ENCODE peak calls at places on chromosomes 5 and 9, in four cellular contexts. J, D, L and W are unnamed samples.

GRCh38 chr5:16304846-16305245 is 125.3 kb upstream of the MARCHF11 start:
- DNase-seq in J (peak), D (no peak), L (no peak), W (no peak)

GRCh38 chr9:109794361-109795012 is 14.5 kb downstream of the PALM2AKAP2 start:
- DNase-seq in J (no peak), D (no peak), L (no peak), W (no peak)

GRCh38 chr5:151101151-151101550 is 20.3 kb upstream of the TNIP1 start:
- DNase-seq in J (no peak), D (peak), L (no peak), W (no peak)

GRCh38 chr9:304519-305185 is 90.0 kb downstream of the DOCK8 start:
- DNase-seq in J (no peak), D (no peak), L (no peak), W (no peak)

GRCh38 chr9:100601216-100601615 is 23.3 kb downstream of the CAVIN4 start:
- DNase-seq in J (peak), D (peak), L (no peak), W (no peak)

GRCh38 chr5:133969654-133970324 is 1.4 kb upstream of the C5orf15 start:
- DNase-seq in J (peak), D (no peak), L (no peak), W (no peak)

GRCh38 chr9:135343733-135344522 is 135.7 kb upstream of the PPP1R26 start:
- DNase-seq in J (peak), D (peak), L (peak), W (peak)

GRCh38 chr9:93451762-93452709 is 551 bp downstream of the FAM120A start:
- DNase-seq in J (peak), D (peak), L (peak), W (peak)

GRCh38 chr5:123091258-123091987 is 2.4 kb downstream of the PRDM6 start:
- DNase-seq in J (peak), D (no peak), L (no peak), W (no peak)

GRCh38 chr9:134606951-134607733 is 34.5 kb upstream of the COL5A1 start:
- DNase-seq in J (peak), D (peak), L (peak), W (no peak)

GRCh38 chr5:170218730-170219129 is 14.1 kb upstream of the C5orf58 start:
- DNase-seq in J (no peak), D (no peak), L (no peak), W (no peak)

GRCh38 chr5:170211575-170212334 is 21.0 kb upstream of the C5orf58 start:
- DNase-seq in J (no peak), D (no peak), L (no peak), W (no peak)

GRCh38 chr5:170220196-170220595 is 12.6 kb upstream of the C5orf58 start:
- DNase-seq in J (no peak), D (no peak), L (no peak), W (no peak)

GRCh38 chr5:170219615-170220014 is 13.2 kb upstream of the C5orf58 start:
- DNase-seq in J (peak), D (no peak), L (no peak), W (no peak)

DNA sequence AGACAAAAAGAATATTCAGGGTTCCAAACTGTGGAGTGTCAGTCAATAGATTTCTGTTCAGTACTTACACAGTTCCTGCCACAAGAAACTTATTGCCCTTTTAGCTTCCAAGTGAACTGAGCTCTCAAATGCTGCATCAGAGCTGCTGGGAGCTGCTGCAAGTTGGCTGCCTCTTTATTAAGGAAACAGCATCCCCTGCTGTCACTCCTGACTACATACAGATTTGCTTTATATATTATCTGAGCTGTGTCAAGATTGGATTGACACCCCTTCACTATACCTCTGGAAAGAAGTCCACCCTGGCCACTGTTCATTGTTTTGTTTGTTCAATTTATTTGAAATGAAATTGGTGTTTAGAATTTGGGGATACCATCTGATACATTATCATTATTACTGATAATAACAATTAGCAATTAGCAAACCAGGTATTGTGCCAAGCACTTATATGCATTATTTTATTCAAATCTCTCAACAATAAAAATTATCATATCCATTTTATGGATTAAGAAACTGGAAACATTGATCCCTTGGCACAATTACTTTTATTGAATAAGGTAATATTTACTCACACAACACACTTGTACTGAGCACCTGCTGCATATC is 16.4 kb upstream of the C5orf58 start:
- DNase-seq in J (peak), D (no peak), L (no peak), W (no peak)
- TF ChIP-seq CTCF in J (peak), D (peak), L (no peak), W (peak)

GRCh38 chr9:123825337-123825736 is 104.6 kb downstream of the DENND1A start:
- DNase-seq in J (peak), D (no peak), L (no peak), W (no peak)
- TF ChIP-seq CTCF in J (no peak), D (no peak), L (no peak), W (peak)

GRCh38 chr5:142845954-142846398 is 75.8 kb downstream of the ARHGAP26 start:
- DNase-seq in J (no peak), D (peak), L (no peak), W (no peak)

GRCh38 chr5:142844881-142845280 is 74.7 kb downstream of the ARHGAP26 start:
- DNase-seq in J (no peak), D (no peak), L (no peak), W (no peak)

GRCh38 chr5:142843029-142843905 is 73.1 kb downstream of the ARHGAP26 start:
- DNase-seq in J (no peak), D (no peak), L (no peak), W (no peak)

GRCh38 chr5:142846402-142846801 is 76.2 kb downstream of the ARHGAP26 start:
- DNase-seq in J (no peak), D (no peak), L (no peak), W (no peak)

DNA sequence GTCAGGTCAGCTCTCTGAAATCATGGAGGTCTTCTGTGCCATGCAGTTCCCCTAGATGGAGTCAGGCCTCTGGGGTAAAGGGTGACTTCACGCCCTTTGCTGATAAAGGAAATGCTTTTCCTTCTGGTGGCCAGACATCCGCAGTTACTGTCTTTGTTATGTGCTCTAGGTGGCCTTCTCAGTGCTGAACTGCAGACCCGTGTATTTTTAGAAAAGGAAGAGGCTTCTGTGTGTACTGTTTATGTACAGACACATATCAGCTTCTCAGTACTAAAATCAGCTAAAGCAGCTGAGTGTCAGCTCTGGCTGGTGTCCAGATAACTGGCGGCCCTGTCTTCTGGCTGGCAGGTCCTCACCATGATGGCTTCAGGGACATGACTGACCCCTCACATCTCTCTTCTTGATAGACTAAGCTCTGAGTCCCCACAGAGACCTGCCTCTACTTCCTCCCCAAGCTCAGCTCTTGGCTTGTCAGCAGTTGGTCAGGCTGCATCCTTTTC is 75.3 kb downstream of the ARHGAP26 start:
- DNase-seq in J (no peak), D (no peak), L (no peak), W (no peak)
- TF ChIP-seq CTCF in J (no peak), D (no peak), L (no peak), W (no peak)

GRCh38 chr5:77972545-77973252 is 196.6 kb upstream of the TBCA start:
- DNase-seq in J (peak), D (no peak), L (no peak), W (no peak)
- TF ChIP-seq CTCF in J (peak), D (no peak), L (no peak), W (peak)

GRCh38 chr5:140800816-140801493 is at the start of gene PCDHA3:
- DNase-seq in J (peak), D (no peak), L (no peak), W (no peak)
- TF ChIP-seq CTCF in J (peak), D (no peak), L (peak), W (no peak)

DNA sequence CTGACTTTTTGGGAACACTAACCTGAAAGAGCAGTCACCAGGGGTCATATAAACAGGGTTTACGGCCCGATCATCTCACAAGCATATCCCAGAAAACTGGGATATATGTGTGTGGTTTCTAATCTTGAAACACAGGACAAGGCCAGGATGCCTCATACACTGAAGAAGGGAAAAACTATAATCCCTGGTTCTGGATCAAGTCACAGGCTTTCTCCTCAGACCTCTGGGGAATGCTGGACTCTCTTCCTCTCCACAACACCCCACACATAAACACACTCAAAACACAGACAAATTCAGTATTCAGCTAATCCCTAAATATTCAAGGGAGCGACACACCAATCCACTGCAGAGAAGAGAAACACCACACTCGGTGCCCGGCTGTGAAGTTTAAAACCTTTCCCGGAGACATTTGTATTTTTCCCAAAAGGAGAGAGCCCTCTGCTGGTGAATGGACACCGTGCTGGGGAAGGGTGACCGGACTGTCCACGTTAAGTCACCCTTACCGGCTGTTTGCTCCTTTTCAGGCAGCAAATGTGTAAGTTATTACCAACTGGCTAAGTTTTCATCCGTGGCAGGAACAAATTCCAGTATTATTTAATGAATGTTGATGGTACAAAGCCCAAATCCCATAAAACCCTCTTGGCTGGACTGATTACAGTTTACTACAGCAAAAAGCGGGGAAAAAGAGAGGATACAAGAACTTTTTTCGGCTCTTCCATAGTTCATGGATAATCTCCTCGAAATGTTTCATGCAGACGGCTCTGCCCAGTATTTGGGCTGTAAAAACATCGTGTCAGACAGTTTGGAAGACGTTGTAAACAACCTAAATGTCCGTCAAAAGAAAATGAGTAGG is 131.0 kb upstream of the SLC30A5 start:
- DNase-seq in J (peak), D (peak), L (peak), W (no peak)
- TF ChIP-seq CTCF in J (peak), D (peak), L (peak), W (peak)

GRCh38 chr9:106423575-106423974 is 439.4 kb upstream of the ZNF462 start:
- DNase-seq in J (no peak), D (no peak), L (no peak), W (no peak)

GRCh38 chr9:106419737-106420136 is 443.2 kb upstream of the ZNF462 start:
- DNase-seq in J (peak), D (no peak), L (no peak), W (no peak)

GRCh38 chr9:106417685-106418084 is 445.3 kb upstream of the ZNF462 start:
- DNase-seq in J (no peak), D (no peak), L (no peak), W (no peak)

GRCh38 chr9:106420511-106420944 is 442.4 kb upstream of the ZNF462 start:
- DNase-seq in J (peak), D (no peak), L (no peak), W (no peak)

DNA sequence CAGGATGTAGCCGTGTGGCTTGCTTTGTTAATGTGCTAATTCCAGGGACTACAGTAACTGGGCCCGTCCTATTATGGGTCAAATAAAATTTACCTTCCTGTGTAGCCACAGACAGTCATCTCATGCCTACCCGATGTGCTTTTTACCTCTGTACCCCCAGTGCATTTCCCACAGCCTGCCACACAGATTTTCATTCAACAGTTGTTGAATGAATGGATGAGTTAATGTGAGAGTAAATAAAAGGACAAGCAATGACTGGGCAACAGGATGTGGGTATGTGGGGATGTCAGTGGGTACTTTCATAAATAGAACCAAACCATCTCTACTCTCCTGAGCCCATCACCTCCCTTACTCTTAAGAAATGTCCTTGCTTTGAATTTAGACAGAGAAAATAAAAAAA is 441.2 kb upstream of the ZNF462 start:
- DNase-seq in J (no peak), D (no peak), L (no peak), W (no peak)
- TF ChIP-seq CTCF in J (no peak), D (no peak), L (no peak), W (no peak)

GRCh38 chr5:148995791-148996190 is 67.1 kb downstream of the SH3TC2 start:
- DNase-seq in J (no peak), D (no peak), L (no peak), W (no peak)

GRCh38 chr5:148998174-148998797 is 64.6 kb downstream of the SH3TC2 start:
- DNase-seq in J (peak), D (no peak), L (no peak), W (no peak)

GRCh38 chr5:148999741-149000140 is 63.1 kb downstream of the SH3TC2 start:
- DNase-seq in J (no peak), D (no peak), L (no peak), W (no peak)

GRCh38 chr5:148993283-148993936 is 69.5 kb downstream of the SH3TC2 start:
- DNase-seq in J (no peak), D (no peak), L (no peak), W (no peak)

DNA sequence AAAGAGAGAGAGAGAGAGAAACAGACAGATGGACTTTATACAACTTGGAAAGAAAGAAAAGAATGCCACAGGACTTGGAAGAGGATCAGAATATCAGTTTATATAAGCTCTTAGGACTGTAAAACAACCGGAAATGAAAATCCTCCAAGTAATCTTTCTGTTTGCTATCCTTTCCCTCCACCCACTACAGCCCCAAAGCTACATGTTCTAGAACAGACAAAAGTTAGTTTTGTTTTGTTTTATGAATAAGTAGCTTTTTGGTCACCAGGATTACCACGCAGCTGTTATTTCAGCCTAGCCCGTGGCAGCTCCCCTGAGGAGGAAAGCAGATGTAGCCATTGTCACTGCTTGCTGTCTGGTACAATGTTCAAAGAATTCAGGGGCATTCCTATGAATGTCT is 66.6 kb downstream of the SH3TC2 start:
- DNase-seq in J (no peak), D (no peak), L (no peak), W (no peak)
- TF ChIP-seq CTCF in J (no peak), D (no peak), L (no peak), W (no peak)

DNA sequence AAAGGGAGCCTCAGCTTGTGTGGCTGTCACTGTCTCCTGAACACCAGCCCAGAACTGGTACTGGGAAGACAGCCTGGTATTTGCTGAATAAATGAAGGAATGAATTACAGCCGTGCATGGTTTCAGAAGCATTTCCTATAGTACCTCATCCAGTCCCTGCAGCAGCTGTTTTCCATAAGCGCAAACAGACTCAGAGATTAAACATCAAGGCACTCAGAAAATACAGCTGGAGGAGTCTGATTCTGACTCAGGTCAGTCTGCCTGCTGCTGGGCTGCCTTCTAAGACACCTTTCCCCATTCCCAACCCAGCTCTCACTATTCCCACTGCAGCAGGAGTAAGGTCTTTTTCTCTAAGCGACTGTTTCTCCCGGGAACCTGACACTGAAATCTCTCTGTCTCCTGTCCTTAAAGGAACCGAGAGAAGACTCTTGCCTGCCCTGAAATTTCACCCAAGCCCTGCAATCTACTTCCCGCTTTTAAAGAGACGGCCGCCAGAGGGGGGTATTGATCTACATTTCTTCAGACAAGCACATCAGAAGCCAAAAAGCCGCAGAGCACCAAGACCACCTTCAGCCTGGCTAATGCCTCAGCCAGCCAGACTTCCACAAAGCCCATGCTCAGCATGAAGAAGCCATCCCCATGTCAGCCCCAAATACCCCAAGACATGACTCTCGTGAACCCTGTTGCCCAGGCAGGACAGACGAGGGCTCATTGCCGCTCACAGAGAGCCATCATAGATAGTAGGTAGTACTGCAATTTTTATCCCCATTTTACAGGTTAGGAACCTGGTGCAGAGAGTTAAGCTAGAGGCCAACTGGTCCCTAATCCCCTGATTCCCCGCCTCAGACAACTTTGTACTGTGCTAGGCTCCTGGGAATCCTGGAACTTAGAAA is 5.4 kb upstream of the FOXI1 start:
- DNase-seq in J (peak), D (peak), L (peak), W (no peak)
- TF ChIP-seq CTCF in J (peak), D (peak), L (peak), W (peak)